ENCODE peak calls at places on chromosomes 16 and 17, in nine cellular contexts. U, G, T, K, Q, E, Z, J and S are unnamed samples.

GRCh38 chr16:85057212-85057889 is 29.8 kb downstream of the KIAA0513 start:
- DNase-seq in Q (no peak), T (no peak), Z (no peak), J (no peak), G (no peak), E (no peak), U (no peak), K (no peak), S (no peak)

GRCh38 chr16:81403601-81404391 is 40.8 kb upstream of the CMIP start:
- DNase-seq in J (peak), E (peak), Z (peak), G (peak), U (peak), T (peak), Q (peak), K (peak), S (peak)

GRCh38 chr16:53891409-53892139 is 187.6 kb downstream of the FTO start:
- DNase-seq in G (no peak), Z (no peak), Q (no peak), J (no peak), U (no peak), E (no peak), T (no peak), K (no peak), S (no peak)

GRCh38 chr17:43169561-43170139 is 1.4 kb upstream of the NBR1 start:
- DNase-seq in G (peak), Q (peak), J (peak), Z (peak), K (peak), E (no peak), T (no peak), U (no peak), S (no peak)

GRCh38 chr17:41734139-41734948 is at the start of gene HAP1:
- DNase-seq in Z (no peak), K (peak), J (peak), G (peak), T (no peak), U (no peak), E (peak), Q (peak), S (no peak)

GRCh38 chr17:43812396-43813265 is 20.3 kb downstream of the MPP3 start:
- DNase-seq in T (no peak), J (no peak), Q (no peak), U (no peak), Z (no peak), K (no peak), G (no peak), E (no peak), S (no peak)

GRCh38 chr16:21302898-21303528 is 24.9 kb upstream of the CRYM start:
- DNase-seq in Z (no peak), T (peak), Q (no peak), J (no peak), U (no peak), G (no peak), K (no peak), E (peak), S (no peak)

GRCh38 chr16:4384497-4384896 is 12.8 kb downstream of the VASN start:
- DNase-seq in T (no peak), U (no peak), Q (no peak), K (no peak), J (no peak), E (no peak), G (no peak), Z (no peak), S (no peak)

GRCh38 chr16:24853830-24854229 is 8.1 kb downstream of the SLC5A11 start:
- DNase-seq in U (no peak), J (peak), E (peak), Q (no peak), Z (no peak), G (peak), K (no peak), T (no peak), S (no peak)

GRCh38 chr16:19853973-19854876 is 30.4 kb downstream of the GPRC5B start:
- DNase-seq in E (no peak), U (no peak), K (peak), T (no peak), J (no peak), Q (no peak), G (no peak), Z (no peak), S (no peak)

GRCh38 chr17:78526231-78527025 is 50.8 kb downstream of the DNAH17 start:
- DNase-seq in U (no peak), Z (no peak), E (no peak), T (no peak), J (no peak), K (no peak), G (no peak), Q (no peak), S (no peak)

GRCh38 chr17:22310717-22311686 is 618.7 kb downstream of the KCNJ18 start:
- DNase-seq in G (no peak), T (no peak), J (no peak), Z (no peak), K (no peak), U (no peak), E (no peak), Q (no peak), S (no peak)

GRCh38 chr17:76740329-76741118 is 2.6 kb downstream of the MFSD11 start:
- DNase-seq in G (no peak), Z (no peak), U (no peak), Q (no peak), E (no peak), J (no peak), T (peak), K (peak), S (no peak)

GRCh38 chr17:8375738-8376259 is 705 bp downstream of the KRABD2 start:
- DNase-seq in G (peak), J (no peak), T (no peak), K (no peak), Q (no peak), E (no peak), U (no peak), Z (no peak), S (no peak)

GRCh38 chr16:89324056-89325010 is 106.8 kb downstream of the ZNF778 start:
- DNase-seq in Q (no peak), T (peak), G (no peak), U (peak), Z (no peak), E (peak), J (no peak), K (no peak), S (no peak)

GRCh38 chr17:40922239-40922638 is 15.2 kb downstream of the KRT23 start:
- DNase-seq in J (peak), K (no peak), E (peak), U (no peak), T (peak), Q (no peak), G (peak), Z (peak), S (no peak)

GRCh38 chr17:3870871-3871306 is 22.0 kb downstream of the CAMKK1 start:
- DNase-seq in G (no peak), Q (no peak), J (no peak), U (no peak), T (no peak), K (no peak), Z (no peak), E (no peak), S (no peak)

GRCh38 chr17:79993390-79994221 is 42.1 kb downstream of the TBC1D16 start:
- DNase-seq in T (peak), E (peak), K (no peak), Z (peak), U (no peak), Q (no peak), J (peak), G (no peak), S (peak)